ENCODE peak calls at places on chromosomes 16 and 17, in nine cellular contexts. One of them, this sample, is unnamed.

GRCh38 chr17:70099884-70100283 is 24.9 kb downstream of the KCNJ16 start:
- DNase-seq in A549: no peak
- DNase-seq in uterus: no peak
- DNase-seq in IMR-90: no peak
- DNase-seq in heart left ventricle: no peak
- DNase-seq in Peyer's patch: no peak
- DNase-seq in stomach: no peak
- DNase-seq in gastrocnemius medialis: no peak
- DNase-seq in tibial nerve: no peak
- DNase-seq in this sample: no peak

GRCh38 chr17:14201595-14201994 is 35.1 kb downstream of the CDRT15 start:
- DNase-seq in A549: no peak
- DNase-seq in uterus: no peak
- DNase-seq in IMR-90: no peak
- DNase-seq in heart left ventricle: no peak
- DNase-seq in Peyer's patch: peak; percentile 76
- DNase-seq in stomach: no peak
- DNase-seq in gastrocnemius medialis: no peak
- DNase-seq in tibial nerve: no peak
- DNase-seq in this sample: no peak

GRCh38 chr17:2239882-2240430 is 63.6 kb downstream of the SMG6 start:
- DNase-seq in A549: peak; percentile 50
- DNase-seq in uterus: peak; percentile 75
- DNase-seq in IMR-90: peak; percentile 96
- DNase-seq in heart left ventricle: peak; percentile 69
- DNase-seq in Peyer's patch: peak; percentile 74
- DNase-seq in stomach: peak; percentile 33
- DNase-seq in gastrocnemius medialis: peak; percentile 83
- DNase-seq in tibial nerve: peak; percentile 60
- DNase-seq in this sample: peak; percentile 62

GRCh38 chr16:51418258-51418657 is 267.2 kb upstream of the SALL1 start:
- DNase-seq in A549: no peak
- DNase-seq in uterus: no peak
- DNase-seq in IMR-90: no peak
- DNase-seq in heart left ventricle: no peak
- DNase-seq in Peyer's patch: no peak
- DNase-seq in stomach: no peak
- DNase-seq in gastrocnemius medialis: no peak
- DNase-seq in tibial nerve: no peak
- DNase-seq in this sample: no peak

GRCh38 chr17:43905985-43906852 is 1.1 kb downstream of the MPP2 start:
- DNase-seq in A549: peak; percentile 54
- DNase-seq in uterus: peak; percentile 81
- DNase-seq in IMR-90: peak; percentile 45
- DNase-seq in heart left ventricle: peak; percentile 86
- DNase-seq in Peyer's patch: peak; percentile 78
- DNase-seq in stomach: peak; percentile 74
- DNase-seq in gastrocnemius medialis: peak; percentile 32
- DNase-seq in tibial nerve: peak; percentile 61
- DNase-seq in this sample: peak; percentile 75

GRCh38 chr17:69012895-69013805 is 47.6 kb downstream of the ABCA9 start:
- DNase-seq in A549: no peak
- DNase-seq in uterus: no peak
- DNase-seq in IMR-90: peak; percentile 61
- DNase-seq in heart left ventricle: no peak
- DNase-seq in Peyer's patch: no peak
- DNase-seq in stomach: no peak
- DNase-seq in gastrocnemius medialis: no peak
- DNase-seq in tibial nerve: no peak
- DNase-seq in this sample: no peak

GRCh38 chr16:86494565-86495356 is 15.6 kb upstream of the FOXF1 start:
- DNase-seq in A549: no peak
- DNase-seq in uterus: no peak
- DNase-seq in IMR-90: no peak
- DNase-seq in heart left ventricle: no peak
- DNase-seq in Peyer's patch: no peak
- DNase-seq in stomach: no peak
- DNase-seq in gastrocnemius medialis: no peak
- DNase-seq in tibial nerve: no peak
- DNase-seq in this sample: no peak

GRCh38 chr17:48440660-48441059 is 10.6 kb upstream of the SKAP1 start:
- DNase-seq in A549: no peak
- DNase-seq in uterus: no peak
- DNase-seq in IMR-90: no peak
- DNase-seq in heart left ventricle: no peak
- DNase-seq in Peyer's patch: no peak
- DNase-seq in stomach: no peak
- DNase-seq in gastrocnemius medialis: no peak
- DNase-seq in tibial nerve: no peak
- DNase-seq in this sample: no peak

GRCh38 chr17:81349397-81350319 is 45.6 kb upstream of the BAHCC1 start:
- DNase-seq in A549: no peak
- DNase-seq in uterus: no peak
- DNase-seq in IMR-90: no peak
- DNase-seq in heart left ventricle: no peak
- DNase-seq in Peyer's patch: no peak
- DNase-seq in stomach: no peak
- DNase-seq in gastrocnemius medialis: no peak
- DNase-seq in tibial nerve: no peak
- DNase-seq in this sample: no peak

GRCh38 chr16:4800290-4801041 is 2.0 kb downstream of the ROGDI start:
- DNase-seq in A549: no peak
- DNase-seq in uterus: no peak
- DNase-seq in IMR-90: no peak
- DNase-seq in heart left ventricle: peak; percentile 81
- DNase-seq in Peyer's patch: peak; percentile 82
- DNase-seq in stomach: peak; percentile 84
- DNase-seq in gastrocnemius medialis: no peak
- DNase-seq in tibial nerve: no peak
- DNase-seq in this sample: no peak

GRCh38 chr16:4802659-4803287 is 340 bp upstream of the ROGDI start:
- DNase-seq in A549: peak; percentile 98
- DNase-seq in uterus: peak; percentile 91
- DNase-seq in IMR-90: peak; percentile 88
- DNase-seq in heart left ventricle: peak; percentile 95
- DNase-seq in Peyer's patch: peak; percentile 96
- DNase-seq in stomach: peak; percentile 93
- DNase-seq in gastrocnemius medialis: peak; percentile 91
- DNase-seq in tibial nerve: peak; percentile 85
- DNase-seq in this sample: peak; percentile 91

GRCh38 chr16:4801051-4801961 is 1.1 kb downstream of the ROGDI start:
- DNase-seq in A549: no peak
- DNase-seq in uterus: no peak
- DNase-seq in IMR-90: no peak
- DNase-seq in heart left ventricle: peak; percentile 24
- DNase-seq in Peyer's patch: no peak
- DNase-seq in stomach: no peak
- DNase-seq in gastrocnemius medialis: no peak
- DNase-seq in tibial nerve: no peak
- DNase-seq in this sample: no peak

GRCh38 chr16:4803479-4804243 is 1.2 kb upstream of the ROGDI start:
- DNase-seq in A549: no peak
- DNase-seq in uterus: no peak
- DNase-seq in IMR-90: no peak
- DNase-seq in heart left ventricle: no peak
- DNase-seq in Peyer's patch: no peak
- DNase-seq in stomach: no peak
- DNase-seq in gastrocnemius medialis: no peak
- DNase-seq in tibial nerve: no peak
- DNase-seq in this sample: no peak

GRCh38 chr16:4801962-4802658 is at the start of gene ROGDI:
- DNase-seq in A549: peak; percentile 51
- DNase-seq in uterus: peak; percentile 57
- DNase-seq in IMR-90: peak; percentile 12
- DNase-seq in heart left ventricle: peak; percentile 91
- DNase-seq in Peyer's patch: peak; percentile 97
- DNase-seq in stomach: peak; percentile 96
- DNase-seq in gastrocnemius medialis: peak; percentile 35
- DNase-seq in tibial nerve: peak; percentile 46
- DNase-seq in this sample: peak; percentile 83
- TF ChIP-seq POLR2A in A549: peak; percentile 36
- TF ChIP-seq POLR2A in uterus: no peak
- TF ChIP-seq POLR2A in IMR-90: no peak
- TF ChIP-seq POLR2A in heart left ventricle: no peak
- TF ChIP-seq POLR2A in Peyer's patch: peak; percentile 80
- TF ChIP-seq POLR2A in stomach: no peak
- TF ChIP-seq POLR2A in gastrocnemius medialis: peak; percentile 54
- TF ChIP-seq POLR2A in tibial nerve: peak; percentile 16
- TF ChIP-seq POLR2A in this sample: no peak

DNA sequence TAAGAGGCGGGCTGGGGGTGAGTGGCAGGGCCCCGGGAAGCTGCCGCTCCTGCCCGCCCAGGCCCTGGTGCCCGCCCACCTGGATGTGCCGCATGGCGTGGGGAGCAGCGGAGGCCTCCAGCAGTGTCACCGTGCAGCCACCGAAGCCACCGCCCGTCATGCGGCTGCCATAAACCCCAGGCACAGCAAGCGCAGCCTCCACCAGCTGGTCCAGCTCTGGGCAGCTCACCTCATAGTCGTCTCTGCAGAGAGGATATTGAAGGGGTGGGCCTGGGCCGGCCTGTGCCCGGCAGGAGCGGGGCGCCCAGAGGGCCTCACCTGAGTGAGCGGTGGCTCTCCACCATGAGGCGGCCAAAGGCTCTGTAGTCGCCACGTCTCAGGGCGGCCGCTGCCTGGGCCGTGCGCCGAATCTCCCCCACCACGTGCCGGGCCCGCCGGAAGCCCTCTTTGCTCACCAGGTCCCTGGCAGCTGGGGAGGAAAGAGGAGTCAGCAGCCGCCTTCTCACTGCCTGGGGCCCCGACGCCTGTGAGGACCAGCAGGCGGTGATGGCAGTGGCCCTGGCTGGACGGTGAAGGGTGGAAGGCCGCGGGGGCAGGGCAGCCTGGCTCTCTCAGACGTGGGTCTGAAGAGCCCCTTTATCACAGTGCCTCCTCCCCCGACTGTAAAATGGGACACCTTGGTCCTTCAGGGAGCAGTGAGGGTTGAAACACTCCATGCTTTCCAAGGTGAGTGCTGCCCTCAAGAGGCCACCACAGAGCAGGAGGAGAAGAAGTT is 6.7 kb downstream of the GALK1 start:
- DNase-seq in A549: no peak
- DNase-seq in uterus: no peak
- DNase-seq in IMR-90: no peak
- DNase-seq in heart left ventricle: no peak
- DNase-seq in Peyer's patch: no peak
- DNase-seq in stomach: no peak
- DNase-seq in gastrocnemius medialis: no peak
- DNase-seq in tibial nerve: no peak
- DNase-seq in this sample: no peak
- TF ChIP-seq CTCF in A549: peak; percentile 45
- TF ChIP-seq CTCF in uterus: no peak
- TF ChIP-seq CTCF in IMR-90: peak; percentile 10
- TF ChIP-seq CTCF in heart left ventricle: no peak
- TF ChIP-seq CTCF in Peyer's patch: no peak
- TF ChIP-seq CTCF in stomach: no peak
- TF ChIP-seq CTCF in gastrocnemius medialis: no peak
- TF ChIP-seq CTCF in tibial nerve: no peak
- TF ChIP-seq CTCF in this sample: no peak

GRCh38 chr17:78120971-78121800 is 7.4 kb downstream of the TMC6 start:
- DNase-seq in A549: no peak
- DNase-seq in uterus: no peak
- DNase-seq in IMR-90: no peak
- DNase-seq in heart left ventricle: no peak
- DNase-seq in Peyer's patch: peak; percentile 83
- DNase-seq in stomach: no peak
- DNase-seq in gastrocnemius medialis: no peak
- DNase-seq in tibial nerve: no peak
- DNase-seq in this sample: no peak
- H3K27ac ChIP-seq in A549: no peak overlapping the region
- H3K27ac ChIP-seq in uterus: no peak overlapping the region
- H3K27ac ChIP-seq in IMR-90: no peak overlapping the region
- H3K27ac ChIP-seq in heart left ventricle: no peak overlapping the region
- H3K27ac ChIP-seq in Peyer's patch: peak overlapping the region; percentile 62
- H3K27ac ChIP-seq in stomach: no peak overlapping the region
- H3K27ac ChIP-seq in gastrocnemius medialis: no peak overlapping the region
- H3K27ac ChIP-seq in tibial nerve: peak overlapping the region; percentile 57
- H3K27ac ChIP-seq in this sample: no peak overlapping the region

GRCh38 chr17:75266315-75267145 is 4.5 kb downstream of the MIF4GD start:
- DNase-seq in A549: no peak
- DNase-seq in uterus: no peak
- DNase-seq in IMR-90: no peak
- DNase-seq in heart left ventricle: no peak
- DNase-seq in Peyer's patch: no peak
- DNase-seq in stomach: no peak
- DNase-seq in gastrocnemius medialis: no peak
- DNase-seq in tibial nerve: no peak
- DNase-seq in this sample: no peak

GRCh38 chr17:75267146-75267402 is 4.0 kb downstream of the MIF4GD start:
- DNase-seq in A549: no peak
- DNase-seq in uterus: no peak
- DNase-seq in IMR-90: no peak
- DNase-seq in heart left ventricle: no peak
- DNase-seq in Peyer's patch: no peak
- DNase-seq in stomach: no peak
- DNase-seq in gastrocnemius medialis: no peak
- DNase-seq in tibial nerve: no peak
- DNase-seq in this sample: no peak

GRCh38 chr17:75265614-75266314 is 4.1 kb downstream of the MRPS7 start:
- DNase-seq in A549: no peak
- DNase-seq in uterus: no peak
- DNase-seq in IMR-90: no peak
- DNase-seq in heart left ventricle: no peak
- DNase-seq in Peyer's patch: no peak
- DNase-seq in stomach: no peak
- DNase-seq in gastrocnemius medialis: no peak
- DNase-seq in tibial nerve: no peak
- DNase-seq in this sample: no peak

GRCh38 chr17:75268931-75269330 is 2.1 kb downstream of the MIF4GD start:
- DNase-seq in A549: no peak
- DNase-seq in uterus: no peak
- DNase-seq in IMR-90: no peak
- DNase-seq in heart left ventricle: no peak
- DNase-seq in Peyer's patch: no peak
- DNase-seq in stomach: no peak
- DNase-seq in gastrocnemius medialis: no peak
- DNase-seq in tibial nerve: no peak
- DNase-seq in this sample: no peak

DNA sequence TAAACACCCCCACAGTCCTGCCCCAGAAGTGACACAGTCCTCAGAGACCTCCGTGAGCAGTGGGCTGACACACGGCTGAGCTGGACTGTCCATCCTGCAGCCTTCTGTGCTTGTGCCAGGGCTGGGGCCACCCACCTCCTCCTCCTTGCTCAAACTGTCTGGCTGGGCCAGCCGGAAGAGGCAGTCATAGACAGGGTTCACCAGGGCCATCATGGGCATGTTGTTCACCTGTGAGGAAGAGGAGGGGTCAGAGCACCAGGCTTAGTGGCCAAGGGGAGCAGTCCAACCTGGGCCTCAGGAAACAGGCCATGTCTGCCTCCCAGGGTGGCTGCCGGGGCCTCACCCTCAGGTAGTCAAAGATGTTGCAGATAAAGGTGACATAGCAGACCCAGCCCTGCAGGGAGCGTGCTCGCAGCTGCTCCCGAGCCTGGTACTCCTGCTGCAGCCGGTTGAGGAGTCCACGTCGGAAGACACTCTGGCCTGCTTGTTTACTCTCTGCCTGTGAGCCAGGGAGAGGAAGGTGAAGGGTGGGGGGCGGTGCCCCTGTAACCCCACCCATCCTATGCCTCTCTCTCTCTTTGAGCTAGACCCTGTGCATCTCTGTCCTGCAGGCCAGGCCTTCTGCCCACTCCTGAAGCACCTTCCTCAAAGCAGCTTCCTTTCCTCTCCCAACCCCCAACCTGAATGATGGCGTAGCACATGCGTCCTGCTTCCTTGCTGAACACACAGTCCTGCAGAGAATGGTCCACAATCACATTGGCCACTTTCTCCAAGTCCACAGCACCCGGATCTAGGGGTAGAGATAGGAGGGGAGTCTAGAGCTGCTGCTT is 3.4 kb downstream of the MIF4GD start:
- DNase-seq in A549: no peak
- DNase-seq in uterus: no peak
- DNase-seq in IMR-90: no peak
- DNase-seq in heart left ventricle: no peak
- DNase-seq in Peyer's patch: no peak
- DNase-seq in stomach: no peak
- DNase-seq in gastrocnemius medialis: no peak
- DNase-seq in tibial nerve: no peak
- DNase-seq in this sample: no peak
- TF ChIP-seq POLR2A in A549: peak; percentile 7
- TF ChIP-seq POLR2A in uterus: no peak
- TF ChIP-seq POLR2A in IMR-90: no peak
- TF ChIP-seq POLR2A in heart left ventricle: no peak
- TF ChIP-seq POLR2A in Peyer's patch: no peak
- TF ChIP-seq POLR2A in stomach: no peak
- TF ChIP-seq POLR2A in gastrocnemius medialis: no peak
- TF ChIP-seq POLR2A in tibial nerve: no peak
- TF ChIP-seq POLR2A in this sample: no peak

This sample was measured in ovary.